ENCODE peak calls at places on chromosomes 7 and 10, in seven cellular contexts. O is NCI-H1092, A is caudate nucleus, K is HCEC 1CT, L is psoas muscle, Z is MV-4-11, J is nephron progenitor cell. H is an unnamed sample.
A peak's percentile ranks its signal among the peaks of the same experiment; 100 is the strongest.

GRCh38 chr7:128842674-128843641 is 12.8 kb downstream of the FLNC start:
- DNase-seq in O (no peak), A (no peak), K (no peak), L (peak; percentile 28), Z (no peak), J (no peak), H (no peak)

GRCh38 chr7:139713835-139714162 is 64.0 kb downstream of the HIPK2 start:
- DNase-seq in O (no peak), A (no peak), K (no peak), L (no peak), Z (no peak), J (no peak), H (no peak)

GRCh38 chr7:112167144-112167543 is 39.1 kb downstream of the DOCK4 start:
- DNase-seq in O (no peak), A (no peak), K (no peak), L (no peak), Z (no peak), J (no peak), H (no peak)

GRCh38 chr10:78933828-78934227 is 134.9 kb upstream of the ZMIZ1 start:
- DNase-seq in O (no peak), A (no peak), K (no peak), L (no peak), Z (no peak), J (no peak), H (no peak)

GRCh38 chr7:110317699-110318265 is 773.1 kb upstream of the LRRN3 start:
- DNase-seq in O (no peak), A (no peak), K (no peak), L (no peak), Z (peak; percentile 32), J (no peak), H (no peak)

GRCh38 chr10:121167534-121168243 is 316.5 kb downstream of the WDR11 start:
- DNase-seq in O (no peak), A (no peak), K (no peak), L (no peak), Z (no peak), J (no peak), H (no peak)

GRCh38 chr10:97018251-97019212 is 167.2 kb downstream of the SLIT1 start:
- DNase-seq in O (no peak), A (no peak), K (no peak), L (no peak), Z (no peak), J (no peak), H (peak; percentile 58)

GRCh38 chr7:14021069-14021468 is 31.6 kb upstream of the ETV1 start:
- DNase-seq in O (no peak), A (no peak), K (peak; percentile 19), L (no peak), Z (no peak), J (no peak), H (no peak)

GRCh38 chr7:19062216-19062615 is 55.2 kb downstream of the TWIST1 start:
- DNase-seq in O (no peak), A (no peak), K (no peak), L (no peak), Z (no peak), J (no peak), H (no peak)

GRCh38 chr7:2621061-2621828 is 10.5 kb upstream of the TTYH3 start:
- DNase-seq in O (no peak), A (no peak), K (no peak), L (peak; percentile 55), Z (no peak), J (peak; percentile 54), H (no peak)

GRCh38 chr10:3465406-3465891 is 292.9 kb upstream of the PITRM1 start:
- DNase-seq in O (no peak), A (no peak), K (no peak), L (no peak), Z (peak; percentile 36), J (no peak), H (no peak)

GRCh38 chr10:22630229-22631174 is 83.9 kb downstream of the PIP4K2A start:
- DNase-seq in O (no peak), A (no peak), K (peak; percentile 63), L (no peak), Z (peak; percentile 80), J (no peak), H (no peak)

GRCh38 chr10:130062976-130063375 is 47.7 kb downstream of the C10orf143 start:
- DNase-seq in O (no peak), A (no peak), K (no peak), L (no peak), Z (no peak), J (no peak), H (no peak)

GRCh38 chr10:79458483-79458882 is 13.1 kb upstream of the ZCCHC24 start:
- DNase-seq in O (no peak), A (no peak), K (no peak), L (no peak), Z (no peak), J (no peak), H (no peak)

GRCh38 chr10:11214407-11214806 is 196.7 kb downstream of the CELF2 start:
- DNase-seq in O (no peak), A (no peak), K (no peak), L (no peak), Z (no peak), J (no peak), H (no peak)

GRCh38 chr7:100679927-100680588 is 6.5 kb downstream of the GNB2 start:
- DNase-seq in O (no peak), A (peak; percentile 73), K (peak; percentile 33), L (peak; percentile 71), Z (peak; percentile 67), J (no peak), H (no peak)

GRCh38 chr7:155669717-155670505 is 25.4 kb downstream of the RBM33 start:
- DNase-seq in O (no peak), A (peak; percentile 13), K (peak; percentile 15), L (no peak), Z (peak; percentile 40), J (no peak), H (no peak)

GRCh38 chr10:8758029-8758428 is 703.5 kb downstream of the GATA3 start:
- DNase-seq in O (no peak), A (no peak), K (peak; percentile 69), L (no peak), Z (no peak), J (no peak), H (no peak)

GRCh38 chr7:41035788-41036187 is 667.1 kb downstream of the INHBA start:
- DNase-seq in O (no peak), A (no peak), K (no peak), L (no peak), Z (no peak), J (no peak), H (no peak)

GRCh38 chr10:69004821-69005220 is 16.2 kb downstream of the KIFBP start:
- DNase-seq in O (no peak), A (no peak), K (peak; percentile 67), L (no peak), Z (peak; percentile 79), J (no peak), H (no peak)

GRCh38 chr10:23351914-23352313 is 7.3 kb upstream of the C10orf67 start:
- DNase-seq in O (no peak), A (no peak), K (peak; percentile 87), L (no peak), Z (no peak), J (no peak), H (no peak)

GRCh38 chr7:110119883-110120581 is 970.9 kb upstream of the LRRN3 start:
- DNase-seq in O (no peak), A (no peak), K (no peak), L (no peak), Z (peak; percentile 4), J (no peak), H (no peak)

GRCh38 chr10:83218205-83218604 is 921.1 kb upstream of the GHITM start:
- DNase-seq in O (no peak), A (no peak), K (no peak), L (no peak), Z (no peak), J (peak; percentile 7), H (no peak)

GRCh38 chr10:115659616-115660015 is 566.5 kb downstream of the ATRNL1 start:
- DNase-seq in O (no peak), A (no peak), K (peak; percentile 86), L (no peak), Z (no peak), J (no peak), H (no peak)

GRCh38 chr10:34666008-34666700 is 148.9 kb downstream of the PARD3 start:
- DNase-seq in O (no peak), A (peak; percentile 58), K (peak; percentile 92), L (no peak), Z (peak; percentile 42), J (no peak), H (no peak)

GRCh38 chr7:35253182-35253679 is 669 bp downstream of the TBX20 start:
- DNase-seq in O (no peak), A (no peak), K (no peak), L (no peak), Z (peak; percentile 17), J (peak; percentile 16), H (no peak)

GRCh38 chr7:147509859-147510542 is 1080.6 kb upstream of the C7orf33 start:
- DNase-seq in O (no peak), A (no peak), K (peak; percentile 48), L (no peak), Z (no peak), J (no peak), H (no peak)

GRCh38 chr10:119494224-119495060 is 48.1 kb downstream of the RGS10 start:
- DNase-seq in O (no peak), A (no peak), K (peak; percentile 52), L (no peak), Z (no peak), J (no peak), H (no peak)

GRCh38 chr10:123136806-123137642 is 1.3 kb downstream of the HMX3 start:
- DNase-seq in O (no peak), A (no peak), K (no peak), L (no peak), Z (no peak), J (peak; percentile 47), H (no peak)

GRCh38 chr10:93352638-93353383 is 129.3 kb downstream of the MYOF start:
- DNase-seq in O (no peak), A (peak; percentile 10), K (peak; percentile 48), L (no peak), Z (peak; percentile 22), J (peak; percentile 26), H (no peak)

GRCh38 chr10:63723320-63723719 is 202.1 kb downstream of the REEP3 start:
- DNase-seq in O (no peak), A (no peak), K (no peak), L (no peak), Z (no peak), J (no peak), H (no peak)

GRCh38 chr10:99661370-99661749 is 2.1 kb downstream of the ENTPD7 start:
- DNase-seq in O (no peak), A (no peak), K (peak; percentile 97), L (no peak), Z (no peak), J (no peak), H (no peak)

GRCh38 chr7:29622335-29623265 is 59.0 kb downstream of the PRR15 start:
- DNase-seq in O (no peak), A (peak; percentile 9), K (peak; percentile 97), L (peak; percentile 21), Z (no peak), J (no peak), H (no peak)

GRCh38 chr7:114048386-114049235 is 129.8 kb upstream of the PPP1R3A start:
- DNase-seq in O (no peak), A (no peak), K (peak; percentile 46), L (no peak), Z (no peak), J (no peak), H (no peak)

GRCh38 chr7:116403265-116403664 is 96.3 kb upstream of the CAV2 start:
- DNase-seq in O (no peak), A (no peak), K (peak; percentile 15), L (no peak), Z (no peak), J (no peak), H (no peak)

GRCh38 chr7:75808106-75808505 is 5.5 kb downstream of the CCL24 start:
- DNase-seq in O (peak; percentile 75), A (no peak), K (no peak), L (no peak), Z (no peak), J (no peak), H (no peak)

GRCh38 chr10:28295346-28295745 is 7.5 kb downstream of the MPP7 start:
- DNase-seq in O (no peak), A (no peak), K (no peak), L (no peak), Z (no peak), J (no peak), H (no peak)

GRCh38 chr7:157408258-157409101 is 71.7 kb downstream of the DNAJB6 start:
- DNase-seq in O (no peak), A (no peak), K (no peak), L (no peak), Z (peak; percentile 5), J (no peak), H (no peak)